ENCODE peak calls at places on chromosomes 5 and 9, in four cellular contexts. H, F, V and O are unnamed samples.

GRCh38 chr5:68646142-68646541 is 430.6 kb downstream of the PIK3R1 start:
- DNase-seq in V (no peak), F (no peak), H (no peak), O (no peak)

GRCh38 chr5:148820778-148821395 is 5.5 kb upstream of the ADRB2 start:
- DNase-seq in H (peak), F (peak), V (peak), O (no peak)

GRCh38 chr5:150989695-150990094 is 30.7 kb upstream of the GPX3 start:
- DNase-seq in V (no peak), F (no peak), H (peak), O (no peak)

GRCh38 chr9:79657891-79658290 is 86.1 kb downstream of the TLE4 start:
- DNase-seq in V (no peak), H (no peak), F (no peak), O (no peak)

GRCh38 chr9:89449261-89449671 is 48.6 kb downstream of the SEMA4D start:
- DNase-seq in V (no peak), H (no peak), F (no peak), O (no peak)

GRCh38 chr5:58842851-58843250 is 260.0 kb downstream of the RAB3C start:
- DNase-seq in H (no peak), F (no peak), V (no peak), O (no peak)

GRCh38 chr5:77398458-77398857 is 93.7 kb downstream of the WDR41 start:
- DNase-seq in H (no peak), V (no peak), F (no peak), O (no peak)

GRCh38 chr5:1511037-1511436 is 12.7 kb downstream of the LPCAT1 start:
- DNase-seq in F (no peak), V (no peak), H (peak), O (no peak)

GRCh38 chr5:23260621-23261020 is 246.8 kb upstream of the PRDM9 start:
- DNase-seq in H (no peak), V (no peak), F (no peak), O (no peak)

GRCh38 chr9:135704366-135704947 is 2.5 kb downstream of the KCNT1 start:
- DNase-seq in V (no peak), F (no peak), H (no peak), O (no peak)

GRCh38 chr9:13915591-13916301 is 398.2 kb downstream of the NFIB start:
- DNase-seq in H (no peak), F (no peak), V (no peak), O (no peak)

GRCh38 chr5:24347206-24347605 is 297.6 kb downstream of the CDH10 start:
- DNase-seq in F (no peak), H (no peak), V (no peak), O (no peak)

GRCh38 chr5:57711471-57711870 is 228.9 kb upstream of the ACTBL2 start:
- DNase-seq in H (no peak), V (no peak), F (no peak), O (no peak)

GRCh38 chr5:10565785-10566506 is 2.1 kb downstream of the ANKRD33B start:
- DNase-seq in V (peak), F (no peak), H (peak), O (no peak)

GRCh38 chr5:173412151-173412550 is 83.9 kb upstream of the STC2 start:
- DNase-seq in V (no peak), H (no peak), F (no peak), O (no peak)

GRCh38 chr5:136811551-136811950 is 446.2 kb upstream of the TRPC7 start:
- DNase-seq in V (no peak), H (no peak), F (peak), O (no peak)

GRCh38 chr5:72613515-72613914 is 106.3 kb upstream of the ZNF366 start:
- DNase-seq in V (no peak), H (no peak), F (no peak), O (no peak)

GRCh38 chr9:75855509-75855908 is 35.0 kb upstream of the PCSK5 start:
- DNase-seq in V (peak), H (peak), F (peak), O (no peak)

GRCh38 chr9:97640290-97640689 is 6.7 kb downstream of the NCBP1 start:
- DNase-seq in F (no peak), V (no peak), H (no peak), O (no peak)

GRCh38 chr5:33049298-33049697 is 338.2 kb downstream of the NPR3 start:
- DNase-seq in V (no peak), F (no peak), H (no peak), O (no peak)

GRCh38 chr5:43702815-43703214 is 99.8 kb downstream of the NNT start:
- DNase-seq in F (peak), H (no peak), V (no peak), O (no peak)

GRCh38 chr5:126753227-126753626 is 23.7 kb upstream of the LMNB1 start:
- DNase-seq in H (no peak), F (no peak), V (no peak), O (no peak)

GRCh38 chr5:14545890-14546289 is 35.7 kb upstream of the OTULINL start:
- DNase-seq in V (no peak), H (no peak), F (no peak), O (no peak)

GRCh38 chr9:71308454-71308853 is 187.0 kb upstream of the TRPM3 start:
- DNase-seq in H (no peak), V (no peak), F (no peak), O (no peak)

GRCh38 chr5:16593013-16593412 is 23.8 kb downstream of the RETREG1 start:
- DNase-seq in F (no peak), H (no peak), V (no peak), O (no peak)

GRCh38 chr5:143066556-143067281 is 296.5 kb downstream of the ARHGAP26 start:
- DNase-seq in V (peak), F (no peak), H (no peak), O (no peak)

GRCh38 chr9:2645569-2645968 is 24.0 kb downstream of the VLDLR start:
- DNase-seq in V (peak), H (no peak), F (no peak), O (no peak)

GRCh38 chr9:108021311-108021710 is 531.7 kb upstream of the KLF4 start:
- DNase-seq in H (no peak), F (no peak), V (no peak), O (no peak)

GRCh38 chr9:111828193-111828592 is 33.5 kb upstream of the SHOC1 start:
- DNase-seq in H (no peak), V (no peak), F (no peak), O (no peak)

GRCh38 chr5:69368458-69369368 is 607 bp downstream of the AK6 start:
- DNase-seq in H (no peak), V (no peak), F (peak), O (no peak)

GRCh38 chr9:38233343-38233742 is 159.2 kb upstream of the ALDH1B1 start:
- DNase-seq in H (no peak), F (no peak), V (no peak), O (no peak)

GRCh38 chr9:93118863-93119702 is 15.0 kb downstream of the NINJ1 start:
- DNase-seq in H (peak), V (no peak), F (no peak), O (no peak)

GRCh38 chr5:113205807-113206206 is 229.0 kb downstream of the TSSK1B start:
- DNase-seq in F (no peak), V (no peak), H (peak), O (no peak)

GRCh38 chr5:95684361-95684760 is 1.6 kb upstream of the SPATA9 start:
- DNase-seq in F (no peak), V (no peak), H (no peak), O (no peak)
- TF ChIP-seq CTCF in F (no peak), V (no peak), H (no peak), O (no peak)

GRCh38 chr9:109192732-109193361 is 25.8 kb upstream of the FRRS1L start:
- DNase-seq in F (no peak), V (no peak), H (peak), O (no peak)
- TF ChIP-seq CTCF in F (peak), V (no peak), H (peak), O (peak)

DNA sequence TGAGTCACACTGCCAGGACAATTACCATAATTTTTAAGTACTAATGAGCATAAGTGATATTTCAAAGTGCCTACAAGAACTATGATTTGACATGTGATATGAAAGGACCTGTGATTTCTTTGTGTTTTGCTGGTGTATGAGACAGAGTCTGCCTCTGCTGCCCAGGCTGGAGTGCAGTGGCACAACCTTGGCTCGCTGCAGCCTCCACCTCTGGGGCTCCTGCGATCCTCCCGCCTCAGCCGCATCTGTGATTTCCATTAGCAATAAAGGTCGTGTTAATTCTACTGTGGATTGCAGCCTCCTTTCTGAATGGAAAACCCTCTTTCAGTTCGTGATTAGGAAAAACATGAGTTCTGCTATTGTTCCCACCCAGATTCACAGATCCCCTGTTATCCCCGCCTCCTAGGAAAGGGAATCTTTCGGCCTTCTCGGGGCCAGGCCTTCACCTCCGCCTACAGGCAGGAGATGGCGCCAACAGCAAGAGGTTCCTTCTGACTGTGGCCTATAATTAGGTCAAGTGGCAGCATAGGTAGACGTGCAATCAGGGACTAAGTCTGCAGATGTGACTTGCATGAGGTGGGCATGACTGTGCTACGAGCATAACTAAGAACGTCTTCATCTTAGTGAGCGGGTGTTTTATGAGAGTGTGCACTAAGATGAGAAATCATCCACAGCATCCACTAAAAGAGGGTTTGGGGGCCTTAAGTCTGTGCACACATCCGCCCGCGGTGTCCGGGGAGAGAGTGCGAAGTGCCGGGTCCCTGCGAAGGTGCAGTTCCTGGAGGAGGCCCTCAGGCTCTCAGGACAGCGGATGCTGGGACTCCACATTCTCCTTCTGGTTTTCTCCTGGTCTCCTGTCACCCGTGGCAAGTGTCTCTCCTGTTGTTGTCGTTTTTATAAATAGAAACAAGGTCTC is 23.1 kb downstream of the TRIM7 start:
- DNase-seq in V (peak), H (peak), F (no peak), O (no peak)
- TF ChIP-seq CTCF in V (peak), H (peak), F (peak), O (peak)

GRCh38 chr9:95129651-95130291 is 187.7 kb downstream of the FANCC start:
- DNase-seq in H (no peak), F (no peak), V (no peak), O (no peak)
- TF ChIP-seq CTCF in H (no peak), F (no peak), V (no peak), O (no peak)

GRCh38 chr5:78799254-78800017 is 150.9 kb upstream of the LHFPL2 start:
- DNase-seq in F (no peak), H (no peak), V (no peak), O (no peak)
- TF ChIP-seq CTCF in F (peak), H (peak), V (no peak), O (no peak)

GRCh38 chr5:51958473-51958872 is 575.2 kb downstream of the ISL1 start:
- DNase-seq in V (no peak), H (no peak), F (no peak), O (no peak)

GRCh38 chr5:51960617-51961115 is 577.4 kb downstream of the ISL1 start:
- DNase-seq in V (peak), H (no peak), F (no peak), O (no peak)

GRCh38 chr5:51961154-51961562 is 577.9 kb downstream of the ISL1 start:
- DNase-seq in H (peak), V (no peak), F (no peak), O (no peak)
- TF ChIP-seq CTCF in H (no peak), V (no peak), F (no peak), O (no peak)